ENCODE peak calls at places on chromosomes 4 and X, in eight cellular contexts. P, W, Q, C, V, H, Z and L are unnamed samples.

GRCh38 chr4:39036172-39036571 is 4.0 kb upstream of the TMEM156 start:
- DNase-seq in P (no peak), W (peak; percentile 86), Q (no peak), C (no peak), V (no peak), H (no peak), Z (peak; percentile 82), L (peak; percentile 93)

GRCh38 chr4:108852691-108853090 is 89.8 kb upstream of the ETNPPL start:
- DNase-seq in P (no peak), W (no peak), Q (no peak), C (no peak), V (no peak), H (no peak), Z (no peak), L (no peak)

GRCh38 chr4:147928400-147928799 is 196.5 kb downstream of the ARHGAP10 start:
- DNase-seq in P (peak; percentile 24), W (no peak), Q (no peak), C (no peak), V (no peak), H (no peak), Z (peak; percentile 33), L (no peak)

GRCh38 chrX:144253356-144253755 is 369.5 kb downstream of the UBE2NL start:
- DNase-seq in P (no peak), W (no peak), Q (no peak), C (no peak), V (no peak), H (no peak), Z (no peak), L (no peak)

GRCh38 chr4:124753941-124754581 is 41.5 kb upstream of the ANKRD50 start:
- DNase-seq in P (no peak), W (peak; percentile 19), Q (no peak), C (no peak), V (no peak), H (no peak), Z (no peak), L (peak; percentile 53)

GRCh38 chrX:39242187-39242586 is 440.9 kb downstream of the MID1IP1 start:
- DNase-seq in P (no peak), W (peak; percentile 41), Q (no peak), C (no peak), V (no peak), H (no peak), Z (no peak), L (peak; percentile 48)

GRCh38 chr4:5158391-5158770 is 107.1 kb downstream of the STK32B start:
- DNase-seq in P (no peak), W (peak; percentile 80), Q (no peak), C (no peak), V (no peak), H (no peak), Z (no peak), L (no peak)

GRCh38 chr4:25862411-25863346 is at the start of gene SEL1L3:
- DNase-seq in P (no peak), W (peak; percentile 2), Q (no peak), C (no peak), V (peak; percentile 29), H (peak; percentile 29), Z (no peak), L (no peak)

GRCh38 chr4:152024881-152025280 is 264.1 kb upstream of the GATB start:
- DNase-seq in P (no peak), W (no peak), Q (no peak), C (no peak), V (no peak), H (no peak), Z (no peak), L (no peak)

GRCh38 chr4:153131478-153132069 is 72.7 kb upstream of the TRIM2 start:
- DNase-seq in P (no peak), W (no peak), Q (no peak), C (no peak), V (no peak), H (no peak), Z (no peak), L (no peak)

GRCh38 chr4:141853091-141853734 is 216.8 kb downstream of the IL15 start:
- DNase-seq in P (no peak), W (peak; percentile 22), Q (no peak), C (no peak), V (no peak), H (no peak), Z (no peak), L (peak; percentile 18)

GRCh38 chr4:40333921-40334352 is 1.2 kb upstream of the CHRNA9 start:
- DNase-seq in P (no peak), W (peak; percentile 45), Q (no peak), C (peak; percentile 32), V (no peak), H (no peak), Z (peak; percentile 80), L (peak; percentile 96)

GRCh38 chr4:168304744-168305459 is 13.7 kb downstream of the DDX60 start:
- DNase-seq in P (peak; percentile 58), W (peak; percentile 76), Q (no peak), C (no peak), V (no peak), H (no peak), Z (peak; percentile 37), L (peak; percentile 100)

DNA sequence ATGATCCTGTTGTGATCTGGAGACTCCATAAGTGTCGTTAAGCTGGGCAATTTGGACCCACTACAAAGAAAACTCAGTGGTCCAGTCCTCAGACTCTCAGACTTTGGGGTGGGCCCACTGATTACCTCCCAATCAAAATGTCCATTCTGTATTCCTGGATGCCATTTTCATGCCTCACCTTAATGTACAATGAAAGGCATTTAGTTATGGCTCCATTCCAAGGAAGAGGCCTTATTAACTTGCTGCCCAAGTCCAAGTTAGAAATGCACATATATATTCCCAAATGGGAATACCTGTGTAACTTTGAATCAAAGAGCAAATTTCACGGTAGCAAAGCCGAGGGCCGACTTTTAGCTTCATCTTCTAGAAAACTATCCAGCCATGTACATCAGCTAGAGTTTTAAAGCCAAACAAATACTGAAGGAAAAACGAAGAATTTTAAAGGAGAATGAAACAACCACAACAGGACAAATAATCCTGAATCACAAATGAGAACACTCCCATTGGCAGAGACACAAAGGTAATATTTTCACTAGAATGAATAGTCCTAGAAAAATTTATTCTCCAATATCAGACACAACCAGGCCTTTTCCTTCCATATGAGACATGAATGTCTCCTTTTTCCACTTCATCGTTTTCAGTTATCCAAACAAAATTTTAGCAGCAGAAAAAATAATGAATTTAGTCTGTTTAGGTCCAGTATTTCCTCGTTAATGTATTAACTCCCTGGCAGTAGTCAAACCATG is 63.7 kb upstream of the HHIP start:
- DNase-seq in P (no peak), W (peak; percentile 61), Q (no peak), C (no peak), V (no peak), H (no peak), Z (peak; percentile 81), L (peak; percentile 89)
- H3K4me3 ChIP-seq in P (no peak overlapping the region), W (peak overlapping the region; percentile 15), Q (no peak overlapping the region), C (no peak overlapping the region), V (no peak overlapping the region), H (no peak overlapping the region), Z (no peak overlapping the region), L (no peak overlapping the region)

GRCh38 chr4:16665942-16666586 is 232.4 kb downstream of the LDB2 start:
- DNase-seq in P (no peak), W (no peak), Q (no peak), C (no peak), V (no peak), H (no peak), Z (no peak), L (no peak)
- H3K4me3 ChIP-seq in P (no peak overlapping the region), W (no peak overlapping the region), Q (no peak overlapping the region), C (no peak overlapping the region), V (no peak overlapping the region), H (no peak overlapping the region), Z (no peak overlapping the region), L (no peak overlapping the region)

GRCh38 chr4:119103263-119103662 is 32.4 kb upstream of the MYOZ2 start:
- DNase-seq in P (peak; percentile 98), W (peak; percentile 96), Q (peak; percentile 71), C (no peak), V (peak; percentile 33), H (peak; percentile 24), Z (peak; percentile 97), L (peak; percentile 100)

GRCh38 chr4:119110121-119110520 is 25.5 kb upstream of the MYOZ2 start:
- DNase-seq in P (no peak), W (no peak), Q (no peak), C (no peak), V (no peak), H (no peak), Z (no peak), L (no peak)

GRCh38 chr4:119104644-119105273 is 30.9 kb upstream of the MYOZ2 start:
- DNase-seq in P (no peak), W (no peak), Q (no peak), C (no peak), V (no peak), H (no peak), Z (no peak), L (no peak)

GRCh38 chr4:119105605-119106004 is 30.0 kb upstream of the MYOZ2 start:
- DNase-seq in P (no peak), W (no peak), Q (no peak), C (no peak), V (no peak), H (no peak), Z (no peak), L (peak; percentile 47)

DNA sequence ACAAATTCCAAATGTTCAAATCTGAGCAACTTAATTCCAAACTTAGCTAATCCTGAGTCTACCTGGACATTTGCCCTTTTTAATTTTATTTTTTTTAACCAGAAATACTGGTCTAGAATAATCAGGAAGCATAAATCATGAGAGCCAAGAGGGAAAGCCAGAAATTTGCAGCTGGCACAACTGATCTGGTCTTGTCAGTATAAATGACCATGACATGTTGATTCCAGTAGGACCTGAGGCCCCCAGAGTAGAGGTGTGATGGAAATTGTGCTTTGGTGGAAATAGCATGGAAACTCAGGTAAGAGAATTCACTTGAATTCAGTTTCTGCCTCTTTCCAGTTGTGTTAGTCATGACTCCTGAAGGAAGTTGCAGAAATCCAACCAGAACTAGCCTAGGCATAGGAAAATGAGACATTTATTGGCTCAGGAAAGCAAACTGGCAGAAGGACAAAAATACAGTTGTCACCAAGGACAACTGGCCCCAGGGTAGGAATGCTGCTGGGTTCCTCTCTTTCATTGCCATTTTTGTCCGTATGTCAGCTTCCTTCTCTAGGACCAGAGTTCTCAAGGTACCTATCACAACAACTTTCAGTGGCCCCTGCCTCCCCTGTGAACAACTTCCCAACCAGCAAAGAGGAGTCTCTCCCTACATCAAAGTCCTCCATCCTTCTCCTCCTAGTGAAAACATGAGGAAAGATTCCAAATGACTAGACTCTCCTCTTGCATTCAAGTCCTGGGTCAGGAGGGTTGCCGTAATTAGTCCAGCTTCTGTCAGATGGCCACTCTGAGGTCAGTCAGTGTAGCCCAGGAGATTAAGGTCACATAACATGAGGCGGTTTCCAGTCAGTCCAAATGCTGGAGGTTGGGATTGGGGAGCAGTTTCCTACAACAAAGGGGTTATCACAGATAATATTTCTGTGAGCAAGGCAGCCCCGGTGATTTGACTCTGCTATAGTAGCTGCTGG is 29.3 kb upstream of the MYOZ2 start:
- DNase-seq in P (no peak), W (no peak), Q (no peak), C (no peak), V (no peak), H (no peak), Z (no peak), L (peak; percentile 76)
- H3K4me3 ChIP-seq in P (no peak overlapping the region), W (no peak overlapping the region), Q (no peak overlapping the region), C (no peak overlapping the region), V (no peak overlapping the region), H (no peak overlapping the region), Z (no peak overlapping the region), L (no peak overlapping the region)

GRCh38 chrX:107135076-107135964 is 16.7 kb upstream of the RBM41 start:
- DNase-seq in P (no peak), W (peak; percentile 89), Q (no peak), C (no peak), V (no peak), H (no peak), Z (peak; percentile 61), L (peak; percentile 85)
- H3K4me3 ChIP-seq in P (no peak overlapping the region), W (peak overlapping the region; percentile 25), Q (no peak overlapping the region), C (no peak overlapping the region), V (no peak overlapping the region), H (no peak overlapping the region), Z (no peak overlapping the region), L (no peak overlapping the region)

GRCh38 chrX:136659174-136659573 is 11.2 kb downstream of the CD40LG start:
- DNase-seq in P (no peak), W (no peak), Q (no peak), C (no peak), V (no peak), H (no peak), Z (no peak), L (no peak)
- H3K4me3 ChIP-seq in P (no peak overlapping the region), W (no peak overlapping the region), Q (no peak overlapping the region), C (no peak overlapping the region), V (no peak overlapping the region), H (no peak overlapping the region), Z (no peak overlapping the region), L (no peak overlapping the region)